ENCODE peak calls at places on chromosome 17, in four cellular contexts. J, Z, D and T are unnamed samples.

GRCh38 chr17:61238455-61238933 is 161.1 kb upstream of the TBX2 start:
- DNase-seq in J (no peak), Z (no peak), D (peak; percentile 29), T (no peak)

GRCh38 chr17:80443916-80444708 is 29.1 kb downstream of the ENDOV start:
- DNase-seq in J (no peak), Z (no peak), D (no peak), T (no peak)

GRCh38 chr17:79668344-79669250 is 57.7 kb upstream of the RBFOX3 start:
- DNase-seq in J (no peak), Z (peak; percentile 42), D (no peak), T (no peak)

GRCh38 chr17:37219876-37220608 is 155.7 kb upstream of the C17orf78 start:
- DNase-seq in J (no peak), Z (no peak), D (no peak), T (no peak)

GRCh38 chr17:17001874-17002520 is 30.1 kb upstream of the TNFRSF13B start:
- DNase-seq in J (peak; percentile 65), Z (peak; percentile 95), D (peak; percentile 77), T (peak; percentile 74)

GRCh38 chr17:27294689-27295630 is 1.0 kb downstream of the WSB1 start:
- DNase-seq in J (peak; percentile 74), Z (no peak), D (peak; percentile 73), T (peak; percentile 81)

GRCh38 chr17:80743181-80743771 is 198.6 kb downstream of the RPTOR start:
- DNase-seq in J (peak; percentile 35), Z (no peak), D (peak; percentile 49), T (no peak)

GRCh38 chr17:16512011-16512410 is 20.0 kb upstream of the LRRC75A start:
- DNase-seq in J (no peak), Z (peak; percentile 70), D (no peak), T (no peak)

DNA sequence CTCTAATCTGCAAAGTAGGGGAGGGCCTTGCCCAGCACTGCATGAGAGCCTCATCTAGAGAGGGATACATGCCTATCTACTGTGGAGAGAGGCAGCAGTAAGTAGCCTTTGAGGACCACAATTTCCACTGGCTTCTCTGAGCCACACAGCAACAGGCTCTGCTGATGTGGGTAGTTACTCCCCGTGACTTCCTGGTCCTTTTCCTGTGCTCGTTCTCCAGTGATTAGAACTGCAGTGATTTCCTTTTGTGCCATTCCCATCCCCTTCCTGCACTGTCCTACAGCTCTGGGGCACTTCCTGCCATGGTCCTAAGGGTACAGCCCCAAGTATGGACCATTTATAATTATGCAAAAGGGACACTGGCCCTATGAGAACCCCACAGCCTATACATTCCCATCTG is 3.0 kb downstream of the PLSCR3 start:
- DNase-seq in J (no peak), Z (no peak), D (no peak), T (no peak)
- H3K27ac ChIP-seq in J (no peak overlapping the region), Z (peak overlapping the region; percentile 76), D (no peak overlapping the region), T (no peak overlapping the region)

GRCh38 chr17:19647697-19648474 is 665 bp upstream of the ALDH3A2 start:
- DNase-seq in J (peak; percentile 78), Z (peak; percentile 90), D (peak; percentile 83), T (peak; percentile 70)

GRCh38 chr17:19645608-19646250 is 2.8 kb upstream of the ALDH3A2 start:
- DNase-seq in J (peak; percentile 61), Z (no peak), D (peak; percentile 35), T (no peak)

GRCh38 chr17:19644493-19645210 is 3.9 kb upstream of the ALDH3A2 start:
- DNase-seq in J (no peak), Z (no peak), D (no peak), T (no peak)

GRCh38 chr17:19648475-19649406 is at the start of gene ALDH3A2:
- DNase-seq in J (peak; percentile 99), Z (peak; percentile 100), D (peak; percentile 99), T (peak; percentile 97)

DNA sequence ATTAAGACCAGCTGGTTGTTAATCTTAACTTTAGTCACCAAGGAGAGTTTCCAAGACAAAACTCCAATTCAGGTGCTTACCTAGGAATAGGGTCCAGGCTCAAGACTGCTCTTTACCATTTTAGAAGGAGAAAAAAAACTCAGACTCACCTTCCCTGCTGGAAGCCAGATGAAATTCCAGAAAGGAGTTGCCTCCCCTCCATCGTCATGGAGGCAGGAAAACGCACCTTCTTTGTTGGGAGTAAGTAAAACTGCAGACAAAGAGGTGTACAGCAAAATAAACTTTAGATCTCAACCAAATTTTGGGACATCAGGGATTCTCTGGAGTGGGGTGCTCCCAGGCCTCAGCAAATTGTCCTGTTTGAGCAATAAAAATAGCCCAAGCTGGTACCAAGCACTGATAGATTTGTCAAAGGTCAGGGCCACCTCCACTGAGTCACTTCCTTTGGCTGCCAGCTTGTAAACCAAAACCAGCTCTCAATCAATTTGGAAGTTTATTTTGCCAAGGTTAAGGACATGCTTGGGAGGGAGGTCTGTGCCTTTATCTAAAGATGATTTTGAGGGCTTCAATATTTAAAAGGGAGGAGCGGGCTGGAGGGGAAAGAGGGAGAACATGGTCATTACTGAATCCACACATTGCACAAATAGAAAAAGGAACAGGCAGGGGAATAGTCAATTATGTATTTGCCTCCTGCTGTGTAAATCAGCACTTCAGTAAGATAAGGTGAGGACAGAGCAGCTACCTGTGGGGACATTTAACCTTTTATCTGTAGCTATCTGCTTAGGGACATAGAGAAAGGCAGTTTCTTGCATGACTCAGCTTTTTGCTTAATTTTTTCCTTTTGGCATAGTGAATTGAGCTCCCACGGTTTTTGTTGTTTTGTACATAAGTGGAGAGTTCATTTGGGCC is 1.5 kb upstream of the ALDH3A2 start:
- DNase-seq in J (peak; percentile 82), Z (no peak), D (no peak), T (no peak)
- H3K4me3 ChIP-seq in J (no peak overlapping the region), Z (peak overlapping the region; percentile 100), D (peak overlapping the region; percentile 86), T (peak overlapping the region; percentile 81)

GRCh38 chr17:34171245-34171818 is 83.8 kb upstream of the CCL2 start:
- DNase-seq in J (peak; percentile 60), Z (no peak), D (peak; percentile 52), T (peak; percentile 32)

GRCh38 chr17:34176440-34176839 is 78.6 kb upstream of the CCL2 start:
- DNase-seq in J (no peak), Z (no peak), D (no peak), T (no peak)

GRCh38 chr17:34168989-34169388 is 86.1 kb upstream of the CCL2 start:
- DNase-seq in J (no peak), Z (no peak), D (no peak), T (no peak)

GRCh38 chr17:34169501-34169900 is 85.6 kb upstream of the CCL2 start:
- DNase-seq in J (no peak), Z (no peak), D (no peak), T (no peak)

DNA sequence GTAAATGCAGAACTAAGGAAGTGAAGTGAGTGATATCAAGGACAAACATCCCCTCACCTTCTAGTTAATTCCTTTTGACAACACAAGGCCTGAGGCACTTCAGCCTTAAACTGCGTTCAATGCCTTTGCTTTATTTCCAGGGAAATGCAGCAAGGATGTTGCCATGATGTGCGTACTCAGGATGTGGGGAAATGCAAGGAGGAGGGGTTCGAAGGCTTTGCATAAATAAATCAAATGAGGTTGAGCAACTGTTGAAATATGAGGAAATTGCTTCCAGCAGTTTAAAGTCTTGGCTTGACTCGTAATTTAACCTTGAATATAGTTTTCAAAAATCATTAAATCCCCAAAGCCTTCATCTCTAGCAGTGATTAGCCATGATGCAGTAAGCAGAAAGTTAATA is 81.9 kb upstream of the CCL2 start:
- DNase-seq in J (no peak), Z (no peak), D (no peak), T (no peak)
- TF ChIP-seq POLR2A in J (no peak), Z (no peak), D (no peak), T (no peak)

GRCh38 chr17:28944343-28944742 is 7.0 kb downstream of the PHF12 start:
- DNase-seq in J (no peak), Z (no peak), D (no peak), T (no peak)

GRCh38 chr17:28944862-28945741 is 6.2 kb downstream of the PHF12 start:
- DNase-seq in J (no peak), Z (no peak), D (no peak), T (no peak)

GRCh38 chr17:28948342-28948741 is 3.0 kb downstream of the PHF12 start:
- DNase-seq in J (no peak), Z (no peak), D (no peak), T (no peak)

GRCh38 chr17:28947639-28948038 is 3.7 kb downstream of the PHF12 start:
- DNase-seq in J (no peak), Z (no peak), D (no peak), T (no peak)

GRCh38 chr17:28946239-28946638 is 5.1 kb downstream of the PHF12 start:
- DNase-seq in J (no peak), Z (no peak), D (no peak), T (no peak)
- H3K27ac ChIP-seq in J (peak overlapping the region; percentile 20), Z (peak overlapping the region; percentile 7), D (no peak overlapping the region), T (peak overlapping the region; percentile 34)